ENCODE peak calls at places on chromosomes 16 and 17, in nine cellular contexts. J is ovary, B is ascending aorta, G is cardiac muscle cell, Y is mesenchymal stem cell, F is GM23338, R is psoas muscle, M is breast epithelium, X is lower lobe of right lung. W is an unnamed sample.

GRCh38 chr16:88844412-88845118 is 12.2 kb downstream of the GALNS start:
- DNase-seq in R (no peak), Y (no peak), M (no peak), J (no peak), X (no peak), F (peak; percentile 60), B (no peak), G (no peak), W (no peak)

GRCh38 chr17:67054608-67055007 is 10.3 kb downstream of the CACNG1 start:
- DNase-seq in M (no peak), J (no peak), F (no peak), X (no peak), G (no peak), R (no peak), B (peak; percentile 45), Y (no peak), W (no peak)

GRCh38 chr17:36149296-36149820 is 27.1 kb downstream of the TBC1D3B start:
- DNase-seq in F (no peak), R (peak; percentile 54), G (no peak), Y (peak; percentile 6), B (peak; percentile 63), M (no peak), X (no peak), J (peak; percentile 42), W (peak; percentile 84)

GRCh38 chr17:73957564-73957963 is 245.9 kb upstream of the RPL38 start:
- DNase-seq in B (no peak), F (no peak), R (no peak), M (no peak), J (no peak), G (no peak), Y (no peak), X (no peak), W (no peak)

GRCh38 chr17:68381076-68381900 is 76.0 kb downstream of the WIPI1 start:
- DNase-seq in M (no peak), B (no peak), X (peak; percentile 75), R (peak; percentile 36), F (no peak), G (no peak), J (no peak), Y (peak; percentile 100), W (no peak)

GRCh38 chr16:66859397-66860068 is 15.3 kb downstream of the CA7 start:
- DNase-seq in Y (no peak), M (no peak), B (no peak), X (no peak), G (no peak), R (no peak), F (no peak), J (no peak), W (no peak)

GRCh38 chr17:66715745-66716156 is 119.2 kb upstream of the CACNG5 start:
- DNase-seq in M (no peak), J (no peak), F (peak; percentile 93), B (no peak), G (peak; percentile 79), R (no peak), Y (peak; percentile 71), X (no peak), W (no peak)

GRCh38 chr17:48577330-48577945 is 712 bp downstream of the HOXB4 start:
- DNase-seq in R (no peak), G (no peak), Y (peak; percentile 75), J (no peak), M (no peak), F (no peak), X (no peak), B (no peak), W (no peak)

GRCh38 chr16:85157813-85158701 is 45.8 kb upstream of the CIBAR2 start:
- DNase-seq in B (no peak), X (no peak), G (peak; percentile 85), M (no peak), R (no peak), J (no peak), F (peak; percentile 93), Y (peak; percentile 80), W (no peak)

GRCh38 chr17:63474174-63474913 is 2.5 kb upstream of the ACE start:
- DNase-seq in M (no peak), J (peak; percentile 47), G (no peak), Y (no peak), X (no peak), F (no peak), R (no peak), B (no peak), W (no peak)

GRCh38 chr16:52837251-52837650 is 215.4 kb downstream of the CHD9NB start:
- DNase-seq in M (no peak), J (no peak), B (no peak), G (no peak), R (no peak), Y (peak; percentile 59), X (no peak), F (no peak), W (no peak)

GRCh38 chr17:8224891-8225812 is 14.8 kb upstream of the AURKB start:
- DNase-seq in F (no peak), Y (no peak), J (no peak), R (no peak), M (no peak), X (no peak), B (no peak), G (no peak), W (no peak)

GRCh38 chr17:2137342-2138098 is 82.6 kb downstream of the HIC1 start:
- DNase-seq in Y (peak; percentile 95), M (no peak), X (no peak), B (no peak), G (no peak), R (peak; percentile 25), F (peak; percentile 93), J (no peak), W (no peak)

GRCh38 chr16:86884256-86884655 is 305.9 kb downstream of the FOXL1 start:
- DNase-seq in J (no peak), Y (no peak), G (no peak), X (no peak), R (no peak), B (no peak), M (no peak), F (peak; percentile 19), W (no peak)

GRCh38 chr16:56355221-56355620 is 70.1 kb downstream of the AMFR start:
- DNase-seq in G (no peak), Y (no peak), R (no peak), B (no peak), F (peak; percentile 6), M (peak; percentile 43), J (peak; percentile 26), X (no peak), W (peak; percentile 44)

GRCh38 chr16:67199808-67200198 is 872 bp downstream of the ELMO3 start:
- DNase-seq in G (no peak), F (peak; percentile 82), Y (no peak), R (no peak), X (no peak), B (no peak), M (no peak), J (peak; percentile 37), W (no peak)

GRCh38 chr16:57356547-57356946 is 2.0 kb upstream of the CCL22 start:
- DNase-seq in J (no peak), Y (no peak), B (no peak), F (no peak), M (no peak), X (no peak), G (no peak), R (no peak), W (no peak)

GRCh38 chr17:28216032-28216431 is 103.0 kb upstream of the TMEM97 start:
- DNase-seq in Y (no peak), F (no peak), J (no peak), R (no peak), X (no peak), B (no peak), M (no peak), G (no peak), W (no peak)

DNA sequence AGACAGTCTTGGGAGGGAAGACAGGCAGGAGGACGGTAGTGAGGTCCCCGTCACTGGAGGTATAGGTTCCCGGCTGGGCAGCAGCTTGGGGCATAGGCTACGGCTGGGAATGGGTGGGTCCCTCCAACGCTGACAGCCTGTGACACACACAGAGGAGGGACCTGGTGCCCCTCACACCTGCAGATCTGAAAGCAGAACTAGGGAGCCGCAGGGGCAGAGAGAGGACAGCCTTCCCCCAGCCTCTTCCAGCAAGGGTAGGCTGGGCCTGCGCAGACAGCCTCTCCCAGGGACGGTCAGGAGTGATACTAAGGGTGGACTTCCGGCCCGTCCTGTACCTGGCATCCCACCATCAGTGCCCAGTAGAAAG is 2.0 kb downstream of the P2RX1 start:
- DNase-seq in B (no peak), J (no peak), R (no peak), Y (no peak), F (no peak), G (no peak), M (no peak), X (no peak), W (no peak)
- H3K27ac ChIP-seq in B (peak overlapping the region; percentile 39), J (no peak overlapping the region), R (no peak overlapping the region), Y (no peak overlapping the region), F (no peak overlapping the region), G (peak overlapping the region; percentile 0), M (no peak overlapping the region), X (peak overlapping the region; percentile 58), W (peak overlapping the region; percentile 91)

DNA sequence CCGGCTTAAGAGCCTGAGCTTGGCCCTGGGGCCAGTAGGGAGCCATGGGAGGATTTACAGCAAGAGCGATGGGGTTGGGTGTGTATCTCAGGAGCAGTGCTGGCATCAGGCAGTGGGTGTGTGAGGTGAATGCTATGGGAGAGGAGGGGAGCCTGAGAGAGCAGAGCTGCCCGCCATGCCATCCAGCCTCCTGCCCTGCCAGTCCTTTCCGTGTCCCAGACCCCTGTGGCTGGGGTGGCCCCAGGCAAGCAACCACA is 23.3 kb downstream of the FAM83G start:
- DNase-seq in X (no peak), J (no peak), M (no peak), B (no peak), F (no peak), Y (no peak), R (no peak), G (no peak), W (no peak)
- H3K27ac ChIP-seq in X (no peak overlapping the region), J (no peak overlapping the region), M (no peak overlapping the region), B (no peak overlapping the region), F (no peak overlapping the region), Y (peak overlapping the region; percentile 72), R (no peak overlapping the region), G (no peak overlapping the region), W (no peak overlapping the region)

GRCh38 chr16:30903596-30903995 is 7.2 kb downstream of the CTF1 start:
- DNase-seq in B (peak; percentile 78), R (no peak), G (no peak), Y (no peak), M (no peak), X (peak; percentile 51), F (no peak), J (no peak), W (peak; percentile 67)
- H3K27ac ChIP-seq in B (peak overlapping the region; percentile 92), R (peak overlapping the region; percentile 88), G (no peak overlapping the region), Y (no peak overlapping the region), M (peak overlapping the region; percentile 61), X (peak overlapping the region; percentile 91), F (no peak overlapping the region), J (no peak overlapping the region), W (peak overlapping the region; percentile 86)

DNA sequence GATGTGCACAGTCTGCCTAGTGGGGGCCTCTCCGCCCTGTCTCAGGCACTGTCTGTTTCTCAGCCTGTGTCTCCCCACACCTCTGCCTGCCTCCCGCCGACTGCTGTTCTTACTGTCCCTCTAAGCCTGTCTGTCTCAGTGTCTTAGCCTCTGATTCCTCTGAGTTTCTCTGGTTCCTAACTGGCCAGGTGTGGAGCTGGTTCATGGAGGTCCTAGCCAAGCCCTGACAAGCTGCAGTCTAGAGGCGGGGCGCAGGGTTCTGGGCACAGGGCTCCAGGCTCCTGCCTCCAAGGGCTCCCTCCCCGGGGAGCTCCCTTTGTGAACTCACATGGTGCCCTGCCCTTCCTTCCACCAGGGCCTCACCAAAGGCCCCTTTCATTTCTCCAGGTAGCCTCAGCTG is 19.4 kb downstream of the C17orf100 start:
- DNase-seq in B (no peak), J (no peak), Y (no peak), F (no peak), X (no peak), R (no peak), M (peak; percentile 20), G (no peak), W (no peak)
- H3K27ac ChIP-seq in B (no peak overlapping the region), J (no peak overlapping the region), Y (no peak overlapping the region), F (no peak overlapping the region), X (no peak overlapping the region), R (no peak overlapping the region), M (no peak overlapping the region), G (no peak overlapping the region), W (no peak overlapping the region)

W was measured in tibial artery.